ENCODE peak calls at places on chromosomes 16 and 17, in six cellular contexts. D, F, N, X, T and I are unnamed samples.
A peak's percentile ranks its signal among the peaks of the same experiment; 100 is the strongest.

GRCh38 chr17:82528484-82529265 is 9.1 kb downstream of the FOXK2 start:
- DNase-seq in T (peak; percentile 36), N (peak; percentile 15), F (peak; percentile 32), X (peak; percentile 31), D (peak; percentile 52), I (no peak)

GRCh38 chr17:6381052-6381451 is 53.9 kb downstream of the AIPL1 start:
- DNase-seq in T (peak; percentile 58), D (no peak), F (peak; percentile 55), X (no peak), N (peak; percentile 38), I (no peak)

GRCh38 chr17:9235346-9235745 is 214.0 kb downstream of the NTN1 start:
- DNase-seq in N (no peak), F (no peak), T (no peak), D (no peak), X (no peak), I (no peak)

GRCh38 chr17:16150251-16150859 is 65.0 kb downstream of the NCOR1 start:
- DNase-seq in T (peak; percentile 61), N (peak; percentile 73), F (peak; percentile 79), X (peak; percentile 6), D (no peak), I (no peak)

GRCh38 chr16:85515830-85516397 is 97.2 kb upstream of the GSE1 start:
- DNase-seq in T (peak; percentile 59), D (no peak), N (no peak), F (no peak), X (no peak), I (no peak)

GRCh38 chr16:59593256-59593655 is 859.1 kb upstream of the GOT2 start:
- DNase-seq in D (no peak), T (no peak), X (no peak), F (peak; percentile 79), N (peak; percentile 72), I (no peak)

GRCh38 chr16:88782454-88783390 is 2.3 kb downstream of the PIEZO1 start:
- DNase-seq in T (peak; percentile 86), X (peak; percentile 48), F (peak; percentile 85), N (peak; percentile 74), D (no peak), I (peak; percentile 64)

GRCh38 chr16:67966549-67967182 is 1.8 kb downstream of the SLC12A4 start:
- DNase-seq in N (peak; percentile 42), T (no peak), F (peak; percentile 57), D (peak; percentile 88), X (peak; percentile 24), I (no peak)

GRCh38 chr16:2039286-2040030 is 8.2 kb downstream of the NTHL1 start:
- DNase-seq in F (peak; percentile 36), N (peak; percentile 16), T (no peak), D (no peak), X (no peak), I (no peak)

GRCh38 chr16:83054302-83054701 is 427.5 kb downstream of the CDH13 start:
- DNase-seq in T (no peak), D (no peak), F (no peak), X (no peak), N (no peak), I (no peak)

GRCh38 chr17:4839965-4840892 is 7.1 kb downstream of the MINK1 start:
- DNase-seq in X (no peak), F (no peak), D (no peak), N (no peak), T (no peak), I (no peak)

GRCh38 chr17:16377804-16378400 is 3.0 kb upstream of the UBB start:
- DNase-seq in F (peak; percentile 63), D (no peak), X (no peak), T (peak; percentile 59), N (peak; percentile 54), I (no peak)

GRCh38 chr17:80786470-80786869 is 205.2 kb upstream of the CHMP6 start:
- DNase-seq in T (no peak), F (peak; percentile 8), D (peak; percentile 49), X (no peak), N (no peak), I (no peak)

GRCh38 chr16:65032397-65032796 is 89.5 kb downstream of the CDH11 start:
- DNase-seq in D (no peak), X (no peak), N (peak; percentile 49), T (no peak), F (peak; percentile 60), I (no peak)

GRCh38 chr16:47486856-47487255 is 25.7 kb downstream of the PHKB start:
- DNase-seq in T (no peak), F (no peak), X (no peak), D (no peak), N (no peak), I (no peak)

GRCh38 chr17:43309505-43310329 is 75.9 kb upstream of the RNU2-1 start:
- DNase-seq in T (peak; percentile 49), D (no peak), X (no peak), N (no peak), F (no peak), I (no peak)

GRCh38 chr16:22092143-22092933 is at the start of gene VWA3A:
- DNase-seq in N (peak; percentile 44), X (no peak), D (peak; percentile 73), T (peak; percentile 39), F (peak; percentile 51), I (no peak)

GRCh38 chr16:49834496-49835009 is 21.4 kb downstream of the ZNF423 start:
- DNase-seq in T (no peak), X (no peak), N (no peak), D (no peak), F (no peak), I (no peak)
- H3K4me1 ChIP-seq in T (no peaks in the 10 kb centered on the region), X (no peaks in the 10 kb centered on the region), N (peaks cover 16% of the 10 kb centered on the region), D (peaks cover 7% of the 10 kb centered on the region), F (no peaks in the 10 kb centered on the region), I (no peaks in the 10 kb centered on the region)

GRCh38 chr17:63774982-63775290 is 966 bp downstream of the DDX42 start:
- DNase-seq in D (no peak), X (no peak), N (no peak), T (no peak), F (peak; percentile 12), I (no peak)

GRCh38 chr17:63774141-63774981 is at the start of gene DDX42:
- DNase-seq in F (peak; percentile 68), T (no peak), N (peak; percentile 52), D (peak; percentile 60), X (no peak), I (peak; percentile 85)

GRCh38 chr17:63772801-63773271 is 561 bp downstream of the CCDC47 start:
- DNase-seq in N (peak; percentile 38), T (no peak), X (no peak), D (no peak), F (peak; percentile 45), I (peak; percentile 18)

GRCh38 chr17:63775420-63775819 is 1.4 kb downstream of the DDX42 start:
- DNase-seq in X (no peak), N (no peak), F (peak; percentile 9), D (no peak), T (no peak), I (no peak)

GRCh38 chr17:63773272-63774140 is at the start of gene CCDC47:
- DNase-seq in T (peak; percentile 96), F (peak; percentile 99), N (peak; percentile 98), D (peak; percentile 100), X (peak; percentile 100), I (peak; percentile 98)
- H3K4me1 ChIP-seq in T (peaks cover 50% of the 10 kb centered on the region), F (no peaks in the 10 kb centered on the region), N (peaks cover 11% of the 10 kb centered on the region), D (no peaks in the 10 kb centered on the region), X (peaks cover 34% of the 10 kb centered on the region), I (peaks cover 66% of the 10 kb centered on the region)

GRCh38 chr17:40341808-40342574 is 22.5 kb downstream of the GJD3 start:
- DNase-seq in F (peak; percentile 70), T (peak; percentile 51), X (no peak), D (peak; percentile 65), N (peak; percentile 55), I (no peak)
- H3K4me1 ChIP-seq in F (peaks cover 29% of the 10 kb centered on the region), T (peaks cover 12% of the 10 kb centered on the region), X (peaks cover 62% of the 10 kb centered on the region), D (peaks cover 22% of the 10 kb centered on the region), N (peaks cover 50% of the 10 kb centered on the region), I (peaks cover 80% of the 10 kb centered on the region)

GRCh38 chr17:7477392-7478275 is 1.8 kb downstream of the ZBTB4 start:
- DNase-seq in N (peak; percentile 85), T (no peak), F (peak; percentile 85), D (no peak), X (no peak), I (no peak)
- H3K4me1 ChIP-seq in N (peaks cover 38% of the 10 kb centered on the region), T (peaks cover 37% of the 10 kb centered on the region), F (peaks cover 24% of the 10 kb centered on the region), D (peaks cover 8% of the 10 kb centered on the region), X (peaks cover 54% of the 10 kb centered on the region), I (peaks cover 37% of the 10 kb centered on the region)